ENCODE peak calls at places on chromosomes 5 and 9, in four cellular contexts. B is WTC11, J is H1, H is SK-N-SH. A is an unnamed sample.

GRCh38 chr9:99185904-99186303 is 35.8 kb downstream of the ALG2 start:
- DNase-seq in B (no peak), J (no peak), H (peak), A (no peak)

GRCh38 chr9:31188496-31188895 is 1195.9 kb upstream of the ACO1 start:
- DNase-seq in B (no peak), J (no peak), H (no peak), A (no peak)

GRCh38 chr9:10961883-10962282 is 349.1 kb upstream of the PTPRD start:
- DNase-seq in B (no peak), J (no peak), H (no peak), A (no peak)

GRCh38 chr9:124122813-124123462 is 111.4 kb downstream of the LHX2 start:
- DNase-seq in B (no peak), J (no peak), H (peak), A (no peak)

GRCh38 chr9:70609542-70610286 is 195.3 kb upstream of the KLF9 start:
- DNase-seq in B (no peak), J (no peak), H (no peak), A (no peak)

GRCh38 chr5:7445066-7445465 is 49.1 kb downstream of the ADCY2 start:
- DNase-seq in B (no peak), J (no peak), H (no peak), A (no peak)

GRCh38 chr5:44943637-44944036 is 134.9 kb downstream of the MRPS30 start:
- DNase-seq in B (no peak), J (no peak), H (no peak), A (no peak)

GRCh38 chr5:33299621-33300208 is 141.1 kb upstream of the TARS1 start:
- DNase-seq in B (no peak), J (no peak), H (peak), A (no peak)

GRCh38 chr5:164422400-164422799 is 917.0 kb downstream of the MAT2B start:
- DNase-seq in B (peak), J (peak), H (no peak), A (no peak)

GRCh38 chr5:34488984-34489383 is 167.1 kb upstream of the RAI14 start:
- DNase-seq in B (no peak), J (peak), H (no peak), A (peak)

GRCh38 chr9:29440449-29440848 is 1867.2 kb upstream of the C9orf72 start:
- DNase-seq in B (no peak), J (no peak), H (no peak), A (no peak)

GRCh38 chr5:59583810-59584562 is 309.5 kb downstream of the PDE4D start:
- DNase-seq in B (no peak), J (no peak), H (no peak), A (no peak)

GRCh38 chr9:88651682-88652633 is 117.0 kb downstream of the NXNL2 start:
- DNase-seq in B (no peak), J (no peak), H (no peak), A (peak)

GRCh38 chr5:74206571-74207550 is 433.7 kb downstream of the ENC1 start:
- DNase-seq in B (no peak), J (no peak), H (peak), A (no peak)

GRCh38 chr9:36401179-36401740 is 1.2 kb upstream of the RNF38 start:
- DNase-seq in B (no peak), J (no peak), H (peak), A (peak)

GRCh38 chr9:126885089-126885753 is 24.8 kb downstream of the ZBTB34 start:
- DNase-seq in B (no peak), J (no peak), H (no peak), A (no peak)

GRCh38 chr9:126569036-126569435 is 44.7 kb upstream of the LMX1B start:
- DNase-seq in B (no peak), J (no peak), H (no peak), A (no peak)

GRCh38 chr5:144187699-144188294 is 17.1 kb downstream of the KCTD16 start:
- DNase-seq in B (no peak), J (no peak), H (peak), A (no peak)

GRCh38 chr5:137583129-137583528 is 84.0 kb upstream of the SPOCK1 start:
- DNase-seq in B (no peak), J (no peak), H (no peak), A (no peak)

GRCh38 chr5:73282923-73283322 is 109.9 kb downstream of the TMEM174 start:
- DNase-seq in B (no peak), J (no peak), H (no peak), A (no peak)

GRCh38 chr5:74063346-74063745 is 437.4 kb downstream of the ARHGEF28 start:
- DNase-seq in B (no peak), J (no peak), H (no peak), A (no peak)

GRCh38 chr5:111902436-111902835 is 145.4 kb upstream of the NREP start:
- DNase-seq in B (no peak), J (no peak), H (no peak), A (no peak)

GRCh38 chr9:112048924-112049785 is 125.9 kb downstream of the SUSD1 start:
- DNase-seq in B (no peak), J (no peak), H (no peak), A (no peak)

GRCh38 chr5:93452255-93452654 is 128.8 kb downstream of the NR2F1-AS1 start:
- DNase-seq in B (no peak), J (no peak), H (no peak), A (no peak)

GRCh38 chr9:23621924-23622323 is 204.1 kb downstream of the ELAVL2 start:
- DNase-seq in B (no peak), J (peak), H (no peak), A (no peak)

GRCh38 chr9:77544491-77545000 is 103.6 kb downstream of the GNA14 start:
- DNase-seq in B (no peak), J (no peak), H (no peak), A (no peak)

GRCh38 chr9:99211746-99212145 is 10.0 kb downstream of the ALG2 start:
- DNase-seq in B (peak), J (no peak), H (no peak), A (no peak)

GRCh38 chr5:88188458-88189132 is 80.0 kb downstream of the TMEM161B start:
- DNase-seq in B (no peak), J (no peak), H (no peak), A (no peak)

GRCh38 chr9:120411862-120412424 is 168.0 kb downstream of the CDK5RAP2 start:
- DNase-seq in B (no peak), J (peak), H (no peak), A (no peak)

GRCh38 chr5:147876626-147877025 is 1.9 kb upstream of the SCGB3A2 start:
- DNase-seq in B (no peak), J (no peak), H (no peak), A (no peak)

GRCh38 chr9:134205636-134206316 is 41.4 kb upstream of the RNU6ATAC start:
- DNase-seq in B (no peak), J (no peak), H (peak), A (peak)

GRCh38 chr5:137316346-137316736 is 182.8 kb downstream of the SPOCK1 start:
- DNase-seq in B (no peak), J (no peak), H (no peak), A (no peak)

GRCh38 chr5:134794136-134794535 is 35.6 kb downstream of the DDX46 start:
- DNase-seq in B (no peak), J (no peak), H (no peak), A (no peak)
- TF ChIP-seq TEAD4 in B (no peak), J (no peak), H (no peak), A (no peak)

GRCh38 chr5:67536892-67537291 is 340.3 kb upstream of the CD180 start:
- DNase-seq in B (no peak), J (no peak), H (no peak), A (no peak)

GRCh38 chr5:67541869-67542268 is 345.3 kb upstream of the CD180 start:
- DNase-seq in B (no peak), J (no peak), H (no peak), A (no peak)

GRCh38 chr5:67538855-67539506 is 342.4 kb upstream of the CD180 start:
- DNase-seq in B (no peak), J (no peak), H (no peak), A (no peak)

GRCh38 chr5:67538343-67538670 is 341.7 kb upstream of the CD180 start:
- DNase-seq in B (no peak), J (no peak), H (no peak), A (no peak)

DNA sequence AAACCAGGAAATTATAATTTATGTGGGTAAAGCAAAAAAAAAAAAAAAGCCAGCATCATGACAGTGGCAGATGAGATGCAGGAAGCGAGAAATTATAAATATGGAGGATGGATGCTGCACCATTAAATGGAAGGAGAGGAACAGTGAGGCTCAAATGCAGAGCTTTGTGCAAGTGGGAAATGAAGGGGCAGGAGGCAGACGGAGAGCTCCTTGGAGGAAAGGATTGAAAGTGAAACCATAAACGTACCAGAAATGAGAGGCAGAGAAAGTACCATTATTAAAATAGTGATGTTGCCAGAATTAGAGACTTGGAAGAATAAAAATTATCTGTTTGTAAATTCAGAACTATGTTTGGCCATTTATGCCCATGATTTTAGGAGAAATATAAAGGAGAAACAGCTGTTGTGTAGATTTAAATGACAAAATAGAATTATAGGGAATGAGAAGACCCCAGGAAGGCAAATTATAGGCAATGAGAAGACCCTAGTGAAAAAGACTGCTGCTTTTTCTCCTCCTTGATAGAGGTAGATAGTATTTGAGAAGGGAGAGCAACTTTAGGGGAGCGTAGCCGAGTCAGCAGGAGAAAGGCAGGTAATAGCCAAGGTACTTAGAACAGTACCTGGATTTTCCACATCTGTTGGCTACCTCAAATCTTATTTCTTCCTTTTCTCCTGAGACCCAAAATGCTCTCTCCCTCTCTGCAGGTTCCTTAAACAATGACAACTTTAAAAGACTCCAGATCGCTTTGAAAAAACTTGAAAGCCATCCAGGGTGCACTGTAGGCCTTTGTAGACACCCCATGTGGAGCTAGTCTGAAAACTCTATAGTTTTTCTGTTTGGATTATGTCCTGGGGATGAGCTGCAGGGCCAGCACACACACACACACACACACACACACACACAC is 341.1 kb upstream of the CD180 start:
- DNase-seq in B (no peak), J (no peak), H (no peak), A (no peak)
- TF ChIP-seq TEAD4 in B (no peak), J (no peak), H (no peak), A (no peak)

GRCh38 chr5:94618493-94619328 is at the start of the genes KIAA0825 and SLF1:
- DNase-seq in B (peak), J (peak), H (peak), A (peak)

GRCh38 chr5:94615843-94616242 is 2.6 kb downstream of the KIAA0825 start:
- DNase-seq in B (no peak), J (no peak), H (no peak), A (no peak)

GRCh38 chr5:94614156-94614805 is 4.1 kb downstream of the KIAA0825 start:
- DNase-seq in B (no peak), J (no peak), H (no peak), A (no peak)

GRCh38 chr5:94618029-94618492 is 343 bp downstream of the KIAA0825 start:
- DNase-seq in B (peak), J (no peak), H (peak), A (peak)

DNA sequence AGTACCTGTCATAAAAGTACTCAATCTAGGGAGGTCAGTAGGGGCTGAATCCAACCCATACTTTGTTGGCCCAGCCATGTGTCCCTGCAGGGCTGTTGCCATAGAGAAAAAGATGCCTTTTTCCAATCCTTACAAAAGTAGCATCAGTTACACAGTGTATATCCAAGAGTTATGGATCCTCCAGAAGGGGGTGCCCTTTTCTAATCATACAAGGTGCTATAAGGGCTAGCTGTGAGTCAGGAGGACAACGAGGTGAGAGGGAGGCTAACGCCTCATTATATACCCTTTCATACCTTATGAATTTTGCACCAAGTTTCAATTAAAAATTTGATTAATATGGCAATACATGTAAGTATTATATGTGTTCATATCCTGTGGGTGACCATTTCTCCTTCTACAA is 4.8 kb downstream of the KIAA0825 start:
- DNase-seq in B (no peak), J (no peak), H (peak), A (peak)
- TF ChIP-seq TEAD4 in B (no peak), J (no peak), H (no peak), A (no peak)

GRCh38 chr5:119470851-119471451 is 18.7 kb downstream of the HSD17B4 start:
- DNase-seq in B (no peak), J (no peak), H (no peak), A (peak)

GRCh38 chr5:119473241-119473640 is 20.9 kb downstream of the HSD17B4 start:
- DNase-seq in B (no peak), J (no peak), H (no peak), A (no peak)

GRCh38 chr5:119468286-119468685 is 16.0 kb downstream of the HSD17B4 start:
- DNase-seq in B (no peak), J (no peak), H (no peak), A (no peak)

GRCh38 chr5:119465640-119466039 is 13.3 kb downstream of the HSD17B4 start:
- DNase-seq in B (no peak), J (no peak), H (no peak), A (no peak)

GRCh38 chr5:119470105-119470763 is 17.9 kb downstream of the HSD17B4 start:
- DNase-seq in B (peak), J (peak), H (no peak), A (no peak)
- TF ChIP-seq TEAD4 in B (no peak), J (peak), H (no peak), A (no peak)

GRCh38 chr9:122944960-122945888 is 4.4 kb downstream of the RABGAP1 start:
- DNase-seq in B (no peak), J (no peak), H (no peak), A (no peak)

GRCh38 chr9:122936883-122937282 is 3.9 kb upstream of the RABGAP1 start:
- DNase-seq in B (no peak), J (no peak), H (no peak), A (no peak)

GRCh38 chr9:122940603-122941559 is at the start of gene RABGAP1:
- DNase-seq in B (peak), J (peak), H (peak), A (peak)

GRCh38 chr9:122939611-122940010 is 1.2 kb upstream of the RABGAP1 start:
- DNase-seq in B (no peak), J (no peak), H (no peak), A (no peak)

GRCh38 chr9:122941560-122942234 is 877 bp downstream of the RABGAP1 start:
- DNase-seq in B (no peak), J (no peak), H (no peak), A (peak)
- TF ChIP-seq TEAD4 in B (no peak), J (no peak), H (no peak), A (no peak)

DNA sequence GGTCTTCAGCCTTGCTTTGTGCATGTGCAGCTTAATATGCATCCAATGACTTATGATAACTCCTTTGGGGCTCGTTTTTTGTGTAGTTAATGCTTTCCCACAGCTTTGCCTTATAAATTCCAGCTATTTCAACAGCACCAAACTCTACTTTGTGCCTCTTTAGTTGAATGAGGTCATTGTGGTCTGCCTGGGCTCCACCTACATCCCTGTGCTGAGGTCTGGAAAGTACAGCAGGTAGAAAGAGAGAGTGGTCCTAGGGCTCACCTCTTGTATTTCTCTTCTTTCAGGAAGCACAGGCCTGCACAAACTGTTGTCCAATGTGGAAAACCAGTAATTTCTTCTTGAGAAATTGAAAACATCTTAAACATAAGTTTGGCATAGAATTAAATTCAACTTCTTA is 167.2 kb downstream of the XRCC4 start:
- DNase-seq in B (no peak), J (no peak), H (no peak), A (no peak)
- TF ChIP-seq TEAD4 in B (no peak), J (no peak), H (no peak), A (no peak)

DNA sequence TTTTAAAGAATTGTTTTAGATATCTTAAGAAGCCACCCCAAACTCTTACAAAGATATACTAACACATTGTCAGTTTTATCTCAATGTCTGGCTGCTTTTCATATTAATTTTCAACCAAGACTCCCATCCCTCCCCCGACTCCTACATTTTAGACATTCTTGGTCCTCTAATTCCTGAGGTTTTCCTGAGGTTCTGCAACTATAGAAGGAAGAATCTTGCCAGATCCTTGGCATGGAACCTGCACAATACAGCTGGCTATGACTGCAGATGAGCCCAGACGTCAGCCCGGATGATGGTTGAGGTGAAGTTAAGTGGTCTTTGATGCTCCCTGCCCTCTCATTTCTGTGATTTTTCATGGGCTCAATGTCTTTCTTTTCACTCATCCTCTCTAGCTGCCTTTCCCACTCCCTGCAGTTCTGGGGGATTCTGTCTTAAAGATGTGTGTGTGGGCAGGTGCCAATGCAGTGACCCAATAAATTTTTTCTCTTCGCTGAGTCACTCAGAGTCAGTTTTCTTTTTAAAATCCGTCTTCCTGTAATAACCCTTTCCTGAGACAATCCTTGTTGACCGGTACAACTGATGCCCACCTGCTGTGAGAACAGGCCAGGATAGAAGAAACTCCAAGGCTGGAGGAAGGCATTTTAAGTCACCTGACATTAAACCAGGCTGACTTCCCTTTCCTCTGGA is 237.8 kb upstream of the GAS1 start:
- DNase-seq in B (no peak), J (no peak), H (no peak), A (no peak)
- TF ChIP-seq TEAD4 in B (no peak), J (no peak), H (no peak), A (no peak)

DNA sequence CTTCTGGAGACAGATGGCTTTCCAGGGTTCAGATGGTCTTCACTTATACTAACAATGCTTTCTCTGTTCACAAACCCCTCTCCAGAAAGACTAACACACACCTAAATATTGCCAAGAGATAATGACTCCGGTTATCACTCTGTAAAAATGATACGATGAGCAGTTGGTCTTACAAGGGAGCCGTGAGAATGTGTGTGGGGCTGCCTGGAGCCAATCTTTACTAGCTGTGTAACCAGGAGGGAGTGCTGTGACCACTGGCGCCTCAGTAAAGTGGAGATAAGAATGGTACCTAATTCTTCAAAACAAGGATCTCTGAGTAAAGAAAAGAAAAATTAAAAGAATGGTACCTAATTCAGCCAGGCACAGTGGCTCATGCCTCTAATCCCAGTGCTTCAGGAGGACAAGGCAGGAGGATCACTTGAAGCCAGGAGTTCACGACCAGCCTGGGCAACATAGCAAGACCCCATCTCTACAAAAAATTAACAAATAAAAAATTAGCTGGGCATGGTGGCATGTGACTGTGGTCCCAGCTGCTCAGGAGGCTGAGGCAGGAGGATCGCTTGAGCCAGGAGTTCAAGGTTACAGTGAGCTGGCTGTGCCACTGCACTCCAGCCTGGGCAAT is 39.9 kb upstream of the IL17B start:
- DNase-seq in B (no peak), J (no peak), H (no peak), A (no peak)
- TF ChIP-seq TEAD4 in B (no peak), J (no peak), H (no peak), A (no peak)